ENCODE peak calls at places on chromosome 5, in five cellular contexts. One of them, this sample, is unnamed. For H3K4me1, the result is how much of the 10 kb centered on the place peaks cover.

GRCh38 chr5:33890147-33890546 is 1.6 kb downstream of the ADAMTS12 start:
- DNase-seq in right atrium auricular region: no peak
- DNase-seq in tibial nerve: no peak
- DNase-seq in psoas muscle: no peak
- DNase-seq in Peyer's patch: no peak
- DNase-seq in this sample: no peak

GRCh38 chr5:41925555-41925946 is 470 bp downstream of the FBXO4 start:
- DNase-seq in tibial nerve: peak
- DNase-seq in right atrium auricular region: peak
- DNase-seq in psoas muscle: peak
- DNase-seq in Peyer's patch: peak
- DNase-seq in this sample: no peak

GRCh38 chr5:73552642-73553041 is 12.8 kb downstream of the ANKRA2 start:
- DNase-seq in Peyer's patch: no peak
- DNase-seq in right atrium auricular region: no peak
- DNase-seq in psoas muscle: no peak
- DNase-seq in tibial nerve: no peak
- DNase-seq in this sample: no peak

GRCh38 chr5:135457424-135458071 is 5.4 kb upstream of the TIFAB start:
- DNase-seq in right atrium auricular region: no peak
- DNase-seq in tibial nerve: peak
- DNase-seq in Peyer's patch: peak
- DNase-seq in psoas muscle: peak
- DNase-seq in this sample: peak

GRCh38 chr5:78271766-78272165 is 22.7 kb downstream of the AP3B1 start:
- DNase-seq in right atrium auricular region: no peak
- DNase-seq in Peyer's patch: no peak
- DNase-seq in tibial nerve: no peak
- DNase-seq in psoas muscle: no peak
- DNase-seq in this sample: no peak

GRCh38 chr5:82590112-82590511 is 312.0 kb upstream of the RPS23 start:
- DNase-seq in right atrium auricular region: no peak
- DNase-seq in Peyer's patch: no peak
- DNase-seq in psoas muscle: no peak
- DNase-seq in tibial nerve: no peak
- DNase-seq in this sample: no peak

GRCh38 chr5:20974423-20974822 is 986.4 kb upstream of the CDH18 start:
- DNase-seq in Peyer's patch: no peak
- DNase-seq in psoas muscle: no peak
- DNase-seq in tibial nerve: no peak
- DNase-seq in right atrium auricular region: no peak
- DNase-seq in this sample: no peak

GRCh38 chr5:107558951-107559350 is 111.8 kb downstream of the EFNA5 start:
- DNase-seq in Peyer's patch: no peak
- DNase-seq in tibial nerve: no peak
- DNase-seq in right atrium auricular region: no peak
- DNase-seq in psoas muscle: no peak
- DNase-seq in this sample: no peak

GRCh38 chr5:101687630-101688029 is 608.5 kb downstream of the SLCO4C1 start:
- DNase-seq in Peyer's patch: no peak
- DNase-seq in psoas muscle: no peak
- DNase-seq in tibial nerve: no peak
- DNase-seq in right atrium auricular region: no peak
- DNase-seq in this sample: no peak

GRCh38 chr5:141883184-141883947 is 5.2 kb upstream of the PCDH1 start:
- DNase-seq in psoas muscle: peak
- DNase-seq in right atrium auricular region: peak
- DNase-seq in Peyer's patch: no peak
- DNase-seq in tibial nerve: no peak
- DNase-seq in this sample: no peak

GRCh38 chr5:167295686-167296015 is 995.8 kb upstream of the WWC1 start:
- DNase-seq in Peyer's patch: no peak
- DNase-seq in psoas muscle: no peak
- DNase-seq in right atrium auricular region: no peak
- DNase-seq in tibial nerve: no peak
- DNase-seq in this sample: no peak

GRCh38 chr5:118791986-118792734 is 196.2 kb downstream of the DTWD2 start:
- DNase-seq in tibial nerve: peak
- DNase-seq in Peyer's patch: no peak
- DNase-seq in right atrium auricular region: peak
- DNase-seq in psoas muscle: no peak
- DNase-seq in this sample: peak

GRCh38 chr5:180526265-180526664 is 32.1 kb downstream of the CNOT6 start:
- DNase-seq in Peyer's patch: no peak
- DNase-seq in right atrium auricular region: no peak
- DNase-seq in psoas muscle: no peak
- DNase-seq in tibial nerve: no peak
- DNase-seq in this sample: no peak

GRCh38 chr5:126494393-126494792 is 71.2 kb downstream of the GRAMD2B start:
- DNase-seq in Peyer's patch: no peak
- DNase-seq in tibial nerve: no peak
- DNase-seq in psoas muscle: no peak
- DNase-seq in right atrium auricular region: no peak
- DNase-seq in this sample: no peak

GRCh38 chr5:79795764-79796398 is 106.2 kb downstream of the CMYA5 start:
- DNase-seq in psoas muscle: peak
- DNase-seq in right atrium auricular region: no peak
- DNase-seq in tibial nerve: peak
- DNase-seq in Peyer's patch: no peak
- DNase-seq in this sample: no peak

GRCh38 chr5:155049569-155050383 is 36.2 kb downstream of the KIF4B start:
- DNase-seq in psoas muscle: no peak
- DNase-seq in right atrium auricular region: no peak
- DNase-seq in tibial nerve: no peak
- DNase-seq in Peyer's patch: no peak
- DNase-seq in this sample: no peak

GRCh38 chr5:140202078-140202477 is 27.1 kb downstream of the CYSTM1 start:
- DNase-seq in psoas muscle: no peak
- DNase-seq in tibial nerve: no peak
- DNase-seq in Peyer's patch: no peak
- DNase-seq in right atrium auricular region: no peak
- DNase-seq in this sample: no peak

GRCh38 chr5:36438765-36439501 is 137.2 kb upstream of the RANBP3L start:
- DNase-seq in right atrium auricular region: no peak
- DNase-seq in tibial nerve: no peak
- DNase-seq in Peyer's patch: no peak
- DNase-seq in psoas muscle: no peak
- DNase-seq in this sample: no peak

GRCh38 chr5:34586117-34586885 is 69.8 kb upstream of the RAI14 start:
- DNase-seq in tibial nerve: no peak
- DNase-seq in right atrium auricular region: no peak
- DNase-seq in psoas muscle: no peak
- DNase-seq in Peyer's patch: no peak
- DNase-seq in this sample: no peak

GRCh38 chr5:149264432-149265069 is 7.1 kb upstream of the AFAP1L1 start:
- DNase-seq in tibial nerve: no peak
- DNase-seq in psoas muscle: no peak
- DNase-seq in right atrium auricular region: no peak
- DNase-seq in Peyer's patch: no peak
- DNase-seq in this sample: peak

GRCh38 chr5:166488560-166488959 is 1802.9 kb upstream of the WWC1 start:
- DNase-seq in right atrium auricular region: no peak
- DNase-seq in Peyer's patch: no peak
- DNase-seq in tibial nerve: no peak
- DNase-seq in psoas muscle: no peak
- DNase-seq in this sample: no peak

DNA sequence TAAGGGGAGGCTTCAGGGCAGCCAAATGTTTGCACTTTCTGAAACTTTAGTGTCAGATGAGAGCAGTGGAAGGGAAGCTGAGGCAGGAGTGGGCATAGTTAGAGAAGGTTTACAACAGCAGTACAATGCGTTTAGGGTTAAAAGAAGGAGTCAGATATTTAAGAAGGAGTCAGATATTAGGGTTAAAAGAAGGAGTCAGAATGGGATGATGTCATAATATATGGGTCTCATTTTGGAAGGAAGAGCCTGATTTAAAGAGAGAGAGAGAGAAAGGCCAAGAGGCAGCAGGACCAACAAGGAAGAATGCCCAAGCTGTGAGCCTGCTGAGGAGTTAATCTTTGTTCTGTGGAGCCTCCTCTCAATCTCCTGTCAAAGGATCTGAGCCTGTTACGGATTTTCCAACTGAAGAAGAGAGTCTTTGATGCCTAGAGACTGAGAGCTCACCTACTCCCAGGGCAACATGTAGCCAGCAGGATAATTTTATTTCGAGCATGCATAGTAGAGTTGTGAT is 9.5 kb downstream of the ISL1 start:
- DNase-seq in psoas muscle: no peak
- DNase-seq in right atrium auricular region: no peak
- DNase-seq in Peyer's patch: no peak
- DNase-seq in tibial nerve: no peak
- DNase-seq in this sample: no peak
- H3K4me1 ChIP-seq in psoas muscle: under half
- H3K4me1 ChIP-seq in right atrium auricular region: under half
- H3K4me1 ChIP-seq in Peyer's patch: under half
- H3K4me1 ChIP-seq in tibial nerve: under half
- H3K4me1 ChIP-seq in this sample: under half

GRCh38 chr5:59768204-59769040 is 125.1 kb downstream of the PDE4D start:
- DNase-seq in Peyer's patch: peak
- DNase-seq in right atrium auricular region: peak
- DNase-seq in psoas muscle: peak
- DNase-seq in tibial nerve: peak
- DNase-seq in this sample: no peak

GRCh38 chr5:59770953-59771352 is 122.6 kb downstream of the PDE4D start:
- DNase-seq in psoas muscle: no peak
- DNase-seq in Peyer's patch: no peak
- DNase-seq in right atrium auricular region: no peak
- DNase-seq in tibial nerve: no peak
- DNase-seq in this sample: no peak

GRCh38 chr5:59767753-59768159 is 125.8 kb downstream of the PDE4D start:
- DNase-seq in psoas muscle: no peak
- DNase-seq in right atrium auricular region: no peak
- DNase-seq in tibial nerve: no peak
- DNase-seq in Peyer's patch: no peak
- DNase-seq in this sample: no peak

GRCh38 chr5:59769832-59770231 is 123.7 kb downstream of the PDE4D start:
- DNase-seq in psoas muscle: no peak
- DNase-seq in Peyer's patch: no peak
- DNase-seq in right atrium auricular region: no peak
- DNase-seq in tibial nerve: no peak
- DNase-seq in this sample: no peak

DNA sequence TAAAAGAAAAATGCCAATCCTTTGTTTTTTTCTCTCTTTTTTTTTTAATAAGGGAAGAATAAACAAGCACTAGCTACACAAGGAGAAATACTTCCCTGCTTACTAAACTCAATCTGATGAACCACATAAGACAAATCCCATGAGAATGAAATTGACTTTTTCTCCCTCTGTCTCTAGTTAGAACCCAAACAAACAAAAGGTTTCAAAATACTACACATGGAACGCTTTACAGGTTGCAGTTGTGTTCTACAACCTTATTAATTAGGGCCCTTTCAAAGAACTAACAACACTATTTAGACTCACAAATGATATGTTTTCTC is 124.5 kb downstream of the PDE4D start:
- DNase-seq in right atrium auricular region: no peak
- DNase-seq in Peyer's patch: no peak
- DNase-seq in psoas muscle: no peak
- DNase-seq in tibial nerve: no peak
- DNase-seq in this sample: no peak
- H3K4me3 ChIP-seq in right atrium auricular region: peak
- H3K4me3 ChIP-seq in Peyer's patch: peak
- H3K4me3 ChIP-seq in psoas muscle: peak
- H3K4me3 ChIP-seq in tibial nerve: peak
- H3K4me3 ChIP-seq in this sample: no peak

DNA sequence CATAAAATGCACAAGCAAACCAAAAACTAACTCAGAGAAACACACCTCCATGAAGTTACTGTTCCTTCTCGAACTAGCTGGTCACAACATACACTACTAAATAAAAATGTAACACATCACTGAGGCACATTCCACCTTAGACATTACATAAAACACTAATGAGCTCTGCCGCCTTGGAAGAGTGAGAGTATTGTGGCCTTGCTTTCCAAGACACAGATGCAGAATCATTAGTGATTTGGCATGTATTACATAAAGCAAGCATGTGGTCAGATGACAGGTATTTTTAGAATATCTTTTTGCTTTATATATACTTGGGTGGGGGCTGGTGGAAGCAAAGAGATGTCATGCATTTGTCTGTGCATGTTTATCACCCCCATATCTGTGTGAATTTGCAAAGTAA is 213.7 kb downstream of the MEF2C start:
- DNase-seq in psoas muscle: no peak
- DNase-seq in Peyer's patch: no peak
- DNase-seq in tibial nerve: no peak
- DNase-seq in right atrium auricular region: no peak
- DNase-seq in this sample: no peak
- H3K27ac ChIP-seq in psoas muscle: no peak
- H3K27ac ChIP-seq in Peyer's patch: no peak
- H3K27ac ChIP-seq in tibial nerve: no peak
- H3K27ac ChIP-seq in right atrium auricular region: no peak
- H3K27ac ChIP-seq in this sample: no peak

GRCh38 chr5:150778517-150779396 is at the start of gene SMIM3:
- DNase-seq in tibial nerve: peak
- DNase-seq in right atrium auricular region: peak
- DNase-seq in Peyer's patch: peak
- DNase-seq in psoas muscle: peak
- DNase-seq in this sample: no peak

GRCh38 chr5:150781706-150782614 is 3.4 kb downstream of the SMIM3 start:
- DNase-seq in tibial nerve: peak
- DNase-seq in Peyer's patch: no peak
- DNase-seq in right atrium auricular region: peak
- DNase-seq in psoas muscle: peak
- DNase-seq in this sample: no peak

GRCh38 chr5:150780816-150781221 is 2.3 kb downstream of the SMIM3 start:
- DNase-seq in right atrium auricular region: no peak
- DNase-seq in psoas muscle: no peak
- DNase-seq in Peyer's patch: no peak
- DNase-seq in tibial nerve: no peak
- DNase-seq in this sample: no peak

GRCh38 chr5:150779397-150780179 is 1.0 kb downstream of the SMIM3 start:
- DNase-seq in right atrium auricular region: no peak
- DNase-seq in psoas muscle: no peak
- DNase-seq in tibial nerve: no peak
- DNase-seq in Peyer's patch: no peak
- DNase-seq in this sample: no peak

DNA sequence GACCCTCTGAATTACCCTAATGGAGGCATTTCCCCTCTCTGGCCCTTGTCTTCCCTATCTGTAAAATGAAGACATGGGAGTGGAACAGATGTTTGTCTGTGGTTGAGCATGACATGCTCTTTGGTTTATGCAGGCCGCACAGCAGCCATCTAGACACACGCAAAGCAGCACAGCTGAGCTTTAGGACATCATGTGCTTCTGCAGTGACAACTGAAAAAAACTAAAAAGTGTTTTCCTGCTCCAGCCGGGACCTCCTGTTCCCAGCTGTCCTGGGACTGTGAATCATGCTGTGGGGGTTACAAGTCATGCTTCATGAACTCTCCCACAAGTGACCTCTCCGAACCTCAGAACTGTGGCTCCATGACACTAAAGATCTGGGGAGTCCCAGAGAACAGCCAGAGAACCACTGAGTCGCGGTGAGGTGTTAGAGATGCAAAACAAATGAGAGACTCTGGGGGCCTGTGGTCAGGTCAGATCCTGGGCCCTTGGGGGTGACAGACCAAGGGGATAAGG is 1.7 kb downstream of the SMIM3 start:
- DNase-seq in tibial nerve: peak
- DNase-seq in Peyer's patch: peak
- DNase-seq in psoas muscle: peak
- DNase-seq in right atrium auricular region: peak
- DNase-seq in this sample: no peak
- H3K4me1 ChIP-seq in tibial nerve: under half
- H3K4me1 ChIP-seq in Peyer's patch: under half
- H3K4me1 ChIP-seq in psoas muscle: under half
- H3K4me1 ChIP-seq in right atrium auricular region: under half
- H3K4me1 ChIP-seq in this sample: under half

This sample was measured in iPS DF 6.9.